ENCODE peak calls at places on chromosomes 3 and 15, in six cellular contexts. X is effector memory CD4-positive, alpha-beta T cell; O is GM23248; F is cardiac muscle cell; Z is mammary epithelial cell; M is H9. J is an unnamed sample.

GRCh38 chr15:62809106-62809967 is 233.2 kb upstream of the TPM1 start:
- DNase-seq in X (no peak), O (peak; percentile 78), F (no peak), Z (peak; percentile 32), M (no peak), J (peak; percentile 54)

GRCh38 chr3:32743934-32744333 is 58.9 kb downstream of the CNOT10 start:
- DNase-seq in X (no peak), O (peak; percentile 16), F (no peak), Z (no peak), M (no peak), J (no peak)

GRCh38 chr15:41783272-41783660 is 9.0 kb downstream of the MAPKBP1 start:
- DNase-seq in X (no peak), O (no peak), F (no peak), Z (no peak), M (no peak), J (no peak)

GRCh38 chr3:161744366-161744765 is 247.8 kb downstream of the OTOL1 start:
- DNase-seq in X (no peak), O (no peak), F (no peak), Z (no peak), M (no peak), J (no peak)

GRCh38 chr3:42504334-42505202 is 2.1 kb downstream of the VIPR1 start:
- DNase-seq in X (no peak), O (no peak), F (no peak), Z (no peak), M (peak; percentile 14), J (no peak)

GRCh38 chr3:119376758-119377157 is 82.6 kb downstream of the ARHGAP31 start:
- DNase-seq in X (no peak), O (peak; percentile 6), F (no peak), Z (no peak), M (no peak), J (no peak)

GRCh38 chr3:121651684-121652083 is 9.0 kb downstream of the HCLS1 start:
- DNase-seq in X (no peak), O (peak; percentile 14), F (no peak), Z (no peak), M (no peak), J (no peak)

GRCh38 chr3:67863869-67864268 is 209.5 kb upstream of the SUCLG2 start:
- DNase-seq in X (no peak), O (peak; percentile 3), F (peak; percentile 14), Z (no peak), M (peak; percentile 30), J (no peak)

GRCh38 chr3:107928084-107928445 is 162.8 kb downstream of the CD47 start:
- DNase-seq in X (no peak), O (peak; percentile 72), F (peak; percentile 11), Z (peak; percentile 45), M (peak; percentile 38), J (no peak)

GRCh38 chr3:58161435-58162398 is 49.1 kb downstream of the DNASE1L3 start:
- DNase-seq in X (no peak), O (peak; percentile 90), F (no peak), Z (peak; percentile 95), M (no peak), J (peak; percentile 90)

GRCh38 chr15:84099181-84099580 is 136.4 kb upstream of the GOLGA6L4 start:
- DNase-seq in X (no peak), O (no peak), F (peak; percentile 72), Z (peak; percentile 38), M (no peak), J (no peak)

GRCh38 chr15:70853855-70854668 is at the start of gene LARP6:
- DNase-seq in X (no peak), O (peak; percentile 74), F (peak; percentile 88), Z (peak; percentile 22), M (peak; percentile 72), J (no peak)

GRCh38 chr3:30751610-30752299 is 142.7 kb downstream of the GADL1 start:
- DNase-seq in X (no peak), O (peak; percentile 34), F (peak; percentile 54), Z (peak; percentile 24), M (no peak), J (no peak)

GRCh38 chr3:152458725-152459515 is 190.2 kb downstream of the MBNL1 start:
- DNase-seq in X (no peak), O (peak; percentile 23), F (no peak), Z (no peak), M (no peak), J (no peak)

GRCh38 chr3:111919370-111920065 is 59.3 kb upstream of the ABHD10 start:
- DNase-seq in X (no peak), O (no peak), F (no peak), Z (no peak), M (peak; percentile 72), J (no peak)

GRCh38 chr3:119294889-119295769 is 946 bp downstream of the ARHGAP31 start:
- DNase-seq in X (peak; percentile 45), O (peak; percentile 70), F (peak; percentile 62), Z (peak; percentile 37), M (peak; percentile 57), J (peak; percentile 29)

GRCh38 chr3:187795207-187795960 is 50.1 kb upstream of the BCL6 start:
- DNase-seq in X (no peak), O (no peak), F (no peak), Z (no peak), M (no peak), J (no peak)

GRCh38 chr3:177212278-177212610 is 15.0 kb upstream of the TBL1XR1 start:
- DNase-seq in X (no peak), O (no peak), F (no peak), Z (no peak), M (no peak), J (no peak)

GRCh38 chr3:25117005-25117593 is 311.0 kb upstream of the RARB start:
- DNase-seq in X (no peak), O (no peak), F (no peak), Z (no peak), M (no peak), J (no peak)

GRCh38 chr3:69218079-69218478 is 95.7 kb upstream of the LMOD3 start:
- DNase-seq in X (no peak), O (no peak), F (no peak), Z (no peak), M (no peak), J (no peak)

GRCh38 chr15:48559270-48559669 is 86.2 kb downstream of the FBN1 start:
- DNase-seq in X (no peak), O (peak; percentile 91), F (no peak), Z (no peak), M (no peak), J (no peak)

GRCh38 chr15:88636039-88636438 is 2.8 kb upstream of the ISG20 start:
- DNase-seq in X (peak; percentile 75), O (no peak), F (no peak), Z (no peak), M (peak; percentile 86), J (no peak)

GRCh38 chr3:79329154-79329553 is 438.6 kb downstream of the ROBO1 start:
- DNase-seq in X (no peak), O (peak; percentile 35), F (no peak), Z (peak; percentile 9), M (no peak), J (peak; percentile 55)

GRCh38 chr15:97904196-97904572 is 56.3 kb upstream of the ARRDC4 start:
- DNase-seq in X (no peak), O (peak; percentile 89), F (peak; percentile 88), Z (peak; percentile 67), M (peak; percentile 90), J (peak; percentile 70)

GRCh38 chr15:97903560-97904195 is 56.8 kb upstream of the ARRDC4 start:
- DNase-seq in X (no peak), O (peak; percentile 62), F (peak; percentile 77), Z (no peak), M (no peak), J (no peak)

GRCh38 chr15:97902140-97902780 is 58.2 kb upstream of the ARRDC4 start:
- DNase-seq in X (no peak), O (peak; percentile 95), F (no peak), Z (peak; percentile 44), M (no peak), J (peak; percentile 98)

GRCh38 chr15:97900006-97900405 is 60.5 kb upstream of the ARRDC4 start:
- DNase-seq in X (no peak), O (peak; percentile 63), F (no peak), Z (no peak), M (no peak), J (no peak)
- H3K27me3 ChIP-seq in X (no peaks in the 10 kb centered on the region), O (no peaks in the 10 kb centered on the region), F (peaks cover 9% of the 10 kb centered on the region), Z (no peaks in the 10 kb centered on the region), M (no peaks in the 10 kb centered on the region), J (no peaks in the 10 kb centered on the region)

GRCh38 chr15:31311735-31312134 is 14.9 kb upstream of the KLF13 start:
- DNase-seq in X (no peak), O (no peak), F (no peak), Z (no peak), M (peak; percentile 30), J (no peak)

GRCh38 chr15:31312220-31312619 is 14.4 kb upstream of the KLF13 start:
- DNase-seq in X (no peak), O (no peak), F (no peak), Z (no peak), M (peak; percentile 18), J (no peak)

GRCh38 chr15:31307270-31308184 is 19.1 kb upstream of the KLF13 start:
- DNase-seq in X (no peak), O (no peak), F (no peak), Z (no peak), M (no peak), J (no peak)

GRCh38 chr15:31308185-31308639 is 18.4 kb upstream of the KLF13 start:
- DNase-seq in X (no peak), O (no peak), F (no peak), Z (no peak), M (no peak), J (no peak)

GRCh38 chr15:31309893-31310606 is 16.6 kb upstream of the KLF13 start:
- DNase-seq in X (no peak), O (no peak), F (no peak), Z (no peak), M (no peak), J (no peak)
- H3K27me3 ChIP-seq in X (no peaks in the 10 kb centered on the region), O (no peaks in the 10 kb centered on the region), F (peaks cover 31% of the 10 kb centered on the region), Z (peaks cover 2% of the 10 kb centered on the region), M (no peaks in the 10 kb centered on the region), J (peaks cover 32% of the 10 kb centered on the region)

DNA sequence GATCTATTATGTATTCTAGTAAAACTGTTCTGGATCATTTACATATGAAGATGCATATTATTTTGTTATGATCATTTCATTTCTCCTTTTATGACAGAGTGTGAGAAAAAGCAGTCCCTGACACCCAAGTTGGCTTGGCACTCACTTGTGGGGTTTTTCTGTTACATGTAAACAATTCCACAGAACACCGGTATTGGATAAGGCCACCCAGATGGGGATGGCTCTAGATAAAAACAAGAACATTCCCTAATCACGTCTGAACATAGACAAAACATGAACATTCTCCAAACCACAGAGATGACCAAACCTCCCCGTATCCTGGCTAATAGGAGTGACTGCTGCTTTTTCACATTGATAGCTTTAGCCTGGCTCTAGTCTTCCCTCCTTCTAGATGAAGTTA is 72.1 kb upstream of the EPHB3 start:
- DNase-seq in X (no peak), O (peak; percentile 14), F (no peak), Z (no peak), M (no peak), J (no peak)
- H3K27me3 ChIP-seq in X (peaks cover 9% of the 10 kb centered on the region), O (peaks cover 77% of the 10 kb centered on the region), F (peaks cover 55% of the 10 kb centered on the region), Z (peaks cover 27% of the 10 kb centered on the region), M (no peaks in the 10 kb centered on the region), J (peaks cover 73% of the 10 kb centered on the region)

DNA sequence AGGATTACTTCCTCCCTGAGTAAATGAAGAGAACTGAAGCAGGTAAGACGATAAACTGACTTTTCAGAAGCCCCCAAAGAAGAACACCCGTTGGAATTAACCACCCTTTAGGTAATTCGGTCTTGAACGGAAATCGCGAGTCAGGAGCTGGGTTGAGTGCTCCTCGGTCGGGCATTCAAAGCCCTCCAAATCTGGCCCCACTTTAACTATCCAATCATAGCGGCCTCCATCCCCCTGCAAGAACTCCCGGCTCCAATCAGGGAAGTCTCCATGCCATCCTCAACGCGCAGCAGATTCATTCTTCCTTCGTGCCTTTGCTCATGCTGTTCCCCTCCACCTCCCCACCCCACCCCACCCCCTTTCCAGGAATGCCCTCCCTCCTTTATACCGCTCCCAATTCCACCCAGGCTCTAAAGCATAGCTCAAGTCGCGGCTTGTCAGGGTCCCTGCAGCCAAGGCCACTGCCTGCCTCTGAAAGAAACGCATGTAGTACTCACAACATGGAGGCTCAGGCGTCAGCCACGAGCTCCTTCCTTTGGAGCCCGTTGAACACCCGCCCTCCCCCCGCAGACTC is 645 bp upstream of the RFX7 start:
- DNase-seq in X (no peak), O (peak; percentile 75), F (peak; percentile 73), Z (peak; percentile 85), M (peak; percentile 93), J (peak; percentile 94)
- H3K27me3 ChIP-seq in X (no peaks in the 10 kb centered on the region), O (no peaks in the 10 kb centered on the region), F (no peaks in the 10 kb centered on the region), Z (no peaks in the 10 kb centered on the region), M (no peaks in the 10 kb centered on the region), J (no peaks in the 10 kb centered on the region)